ENCODE peak calls at places on chromosomes 1 and 21, in four cellular contexts. One of them, this sample, is unnamed.
A peak's percentile ranks its signal among the peaks of the same experiment; 100 is the strongest.

GRCh38 chr1:183497218-183497617 is 24.9 kb downstream of the SMG7 start:
- DNase-seq in dorsolateral prefrontal cortex: no peak
- DNase-seq in Peyer's patch: no peak
- DNase-seq in mucosa of descending colon: no peak
- DNase-seq in this sample: no peak

GRCh38 chr1:43039228-43040055 is 80.8 kb upstream of the SLC2A1 start:
- DNase-seq in dorsolateral prefrontal cortex: no peak
- DNase-seq in Peyer's patch: no peak
- DNase-seq in mucosa of descending colon: no peak
- DNase-seq in this sample: no peak

GRCh38 chr1:40662864-40663263 is 2.6 kb downstream of the RIMS3 start:
- DNase-seq in dorsolateral prefrontal cortex: no peak
- DNase-seq in Peyer's patch: no peak
- DNase-seq in mucosa of descending colon: no peak
- DNase-seq in this sample: no peak

GRCh38 chr1:82059931-82060330 is 259.2 kb downstream of the ADGRL2 start:
- DNase-seq in dorsolateral prefrontal cortex: no peak
- DNase-seq in Peyer's patch: no peak
- DNase-seq in mucosa of descending colon: no peak
- DNase-seq in this sample: no peak

GRCh38 chr21:45551316-45551715 is 9.1 kb upstream of the SLC19A1 start:
- DNase-seq in dorsolateral prefrontal cortex: no peak
- DNase-seq in Peyer's patch: peak; percentile 57
- DNase-seq in mucosa of descending colon: no peak
- DNase-seq in this sample: peak; percentile 48

GRCh38 chr1:67608661-67609571 is 76.1 kb upstream of the GADD45A start:
- DNase-seq in dorsolateral prefrontal cortex: no peak
- DNase-seq in Peyer's patch: no peak
- DNase-seq in mucosa of descending colon: no peak
- DNase-seq in this sample: no peak

GRCh38 chr1:112304151-112304550 is 91.9 kb upstream of the CTTNBP2NL start:
- DNase-seq in dorsolateral prefrontal cortex: no peak
- DNase-seq in Peyer's patch: no peak
- DNase-seq in mucosa of descending colon: no peak
- DNase-seq in this sample: no peak

GRCh38 chr1:193729429-193729828 is 543.0 kb upstream of the B3GALT2 start:
- DNase-seq in dorsolateral prefrontal cortex: no peak
- DNase-seq in Peyer's patch: no peak
- DNase-seq in mucosa of descending colon: peak; percentile 26
- DNase-seq in this sample: no peak

GRCh38 chr1:242405947-242406346 is 118.5 kb downstream of the PLD5 start:
- DNase-seq in dorsolateral prefrontal cortex: no peak
- DNase-seq in Peyer's patch: no peak
- DNase-seq in mucosa of descending colon: no peak
- DNase-seq in this sample: no peak

GRCh38 chr21:45109831-45110492 is 35.6 kb downstream of the ADARB1 start:
- DNase-seq in dorsolateral prefrontal cortex: peak; percentile 60
- DNase-seq in Peyer's patch: no peak
- DNase-seq in mucosa of descending colon: peak; percentile 41
- DNase-seq in this sample: peak; percentile 92

GRCh38 chr1:214842856-214843255 is 239.7 kb upstream of the KCNK2 start:
- DNase-seq in dorsolateral prefrontal cortex: no peak
- DNase-seq in Peyer's patch: no peak
- DNase-seq in mucosa of descending colon: no peak
- DNase-seq in this sample: no peak

GRCh38 chr1:212651521-212651920 is 43.0 kb downstream of the ATF3 start:
- DNase-seq in dorsolateral prefrontal cortex: no peak
- DNase-seq in Peyer's patch: no peak
- DNase-seq in mucosa of descending colon: no peak
- DNase-seq in this sample: no peak

GRCh38 chr1:234727018-234727757 is 117.2 kb upstream of the IRF2BP2 start:
- DNase-seq in dorsolateral prefrontal cortex: no peak
- DNase-seq in Peyer's patch: no peak
- DNase-seq in mucosa of descending colon: no peak
- DNase-seq in this sample: peak; percentile 71

GRCh38 chr1:118859999-118860398 is 128.1 kb downstream of the TBX15 start:
- DNase-seq in dorsolateral prefrontal cortex: no peak
- DNase-seq in Peyer's patch: no peak
- DNase-seq in mucosa of descending colon: no peak
- DNase-seq in this sample: no peak

GRCh38 chr1:48499211-48499610 is 27.2 kb upstream of the SPATA6 start:
- DNase-seq in dorsolateral prefrontal cortex: no peak
- DNase-seq in Peyer's patch: no peak
- DNase-seq in mucosa of descending colon: no peak
- DNase-seq in this sample: no peak

GRCh38 chr1:90387825-90388224 is 329.3 kb downstream of the BARHL2 start:
- DNase-seq in dorsolateral prefrontal cortex: no peak
- DNase-seq in Peyer's patch: no peak
- DNase-seq in mucosa of descending colon: no peak
- DNase-seq in this sample: no peak

GRCh38 chr1:54342764-54343687 is 63.2 kb downstream of the SSBP3 start:
- DNase-seq in dorsolateral prefrontal cortex: peak; percentile 71
- DNase-seq in Peyer's patch: no peak
- DNase-seq in mucosa of descending colon: no peak
- DNase-seq in this sample: no peak

GRCh38 chr1:157542676-157543075 is 9.6 kb downstream of the FCRL5 start:
- DNase-seq in dorsolateral prefrontal cortex: peak; percentile 23
- DNase-seq in Peyer's patch: no peak
- DNase-seq in mucosa of descending colon: no peak
- DNase-seq in this sample: no peak

GRCh38 chr1:208600456-208600855 is 356.3 kb upstream of the PLXNA2 start:
- DNase-seq in dorsolateral prefrontal cortex: no peak
- DNase-seq in Peyer's patch: no peak
- DNase-seq in mucosa of descending colon: no peak
- DNase-seq in this sample: no peak

GRCh38 chr1:54547601-54548388 is at the start of gene ACOT11:
- DNase-seq in dorsolateral prefrontal cortex: peak; percentile 85
- DNase-seq in Peyer's patch: no peak
- DNase-seq in mucosa of descending colon: peak; percentile 50
- DNase-seq in this sample: no peak

GRCh38 chr1:232147215-232147614 is 482.7 kb downstream of the SIPA1L2 start:
- DNase-seq in dorsolateral prefrontal cortex: no peak
- DNase-seq in Peyer's patch: no peak
- DNase-seq in mucosa of descending colon: no peak
- DNase-seq in this sample: no peak
- TF ChIP-seq CTCF in dorsolateral prefrontal cortex: no peak
- TF ChIP-seq CTCF in Peyer's patch: no peak
- TF ChIP-seq CTCF in mucosa of descending colon: no peak
- TF ChIP-seq CTCF in this sample: no peak

GRCh38 chr21:42127164-42128125 is 56.3 kb downstream of the UMODL1 start:
- DNase-seq in dorsolateral prefrontal cortex: no peak
- DNase-seq in Peyer's patch: no peak
- DNase-seq in mucosa of descending colon: no peak
- DNase-seq in this sample: no peak

GRCh38 chr21:42123509-42123908 is 52.4 kb downstream of the UMODL1 start:
- DNase-seq in dorsolateral prefrontal cortex: no peak
- DNase-seq in Peyer's patch: no peak
- DNase-seq in mucosa of descending colon: no peak
- DNase-seq in this sample: no peak

GRCh38 chr21:42124081-42124480 is 53.0 kb downstream of the UMODL1 start:
- DNase-seq in dorsolateral prefrontal cortex: no peak
- DNase-seq in Peyer's patch: no peak
- DNase-seq in mucosa of descending colon: no peak
- DNase-seq in this sample: no peak

GRCh38 chr21:42124826-42125570 is 53.9 kb downstream of the UMODL1 start:
- DNase-seq in dorsolateral prefrontal cortex: no peak
- DNase-seq in Peyer's patch: no peak
- DNase-seq in mucosa of descending colon: no peak
- DNase-seq in this sample: no peak

GRCh38 chr21:42125571-42126544 is 54.7 kb downstream of the UMODL1 start:
- DNase-seq in dorsolateral prefrontal cortex: no peak
- DNase-seq in Peyer's patch: no peak
- DNase-seq in mucosa of descending colon: no peak
- DNase-seq in this sample: no peak
- TF ChIP-seq CTCF in dorsolateral prefrontal cortex: no peak
- TF ChIP-seq CTCF in Peyer's patch: no peak
- TF ChIP-seq CTCF in mucosa of descending colon: no peak
- TF ChIP-seq CTCF in this sample: no peak

GRCh38 chr1:231326248-231326647 is 11.4 kb downstream of the EXOC8 start:
- DNase-seq in dorsolateral prefrontal cortex: no peak
- DNase-seq in Peyer's patch: no peak
- DNase-seq in mucosa of descending colon: no peak
- DNase-seq in this sample: no peak

GRCh38 chr1:231319080-231319479 is 18.6 kb downstream of the EXOC8 start:
- DNase-seq in dorsolateral prefrontal cortex: no peak
- DNase-seq in Peyer's patch: no peak
- DNase-seq in mucosa of descending colon: no peak
- DNase-seq in this sample: no peak

GRCh38 chr1:231318568-231318967 is 19.1 kb downstream of the EXOC8 start:
- DNase-seq in dorsolateral prefrontal cortex: no peak
- DNase-seq in Peyer's patch: no peak
- DNase-seq in mucosa of descending colon: no peak
- DNase-seq in this sample: no peak

GRCh38 chr1:231324660-231325059 is 13.0 kb downstream of the EXOC8 start:
- DNase-seq in dorsolateral prefrontal cortex: no peak
- DNase-seq in Peyer's patch: no peak
- DNase-seq in mucosa of descending colon: no peak
- DNase-seq in this sample: no peak

GRCh38 chr1:231322880-231323530 is 14.6 kb downstream of the EXOC8 start:
- DNase-seq in dorsolateral prefrontal cortex: no peak
- DNase-seq in Peyer's patch: no peak
- DNase-seq in mucosa of descending colon: no peak
- DNase-seq in this sample: no peak
- TF ChIP-seq CTCF in dorsolateral prefrontal cortex: no peak
- TF ChIP-seq CTCF in Peyer's patch: no peak
- TF ChIP-seq CTCF in mucosa of descending colon: no peak
- TF ChIP-seq CTCF in this sample: no peak

GRCh38 chr1:117600325-117600916 is 5.4 kb upstream of the TENT5C start:
- DNase-seq in dorsolateral prefrontal cortex: no peak
- DNase-seq in Peyer's patch: peak; percentile 5
- DNase-seq in mucosa of descending colon: no peak
- DNase-seq in this sample: no peak
- TF ChIP-seq CTCF in dorsolateral prefrontal cortex: no peak
- TF ChIP-seq CTCF in Peyer's patch: no peak
- TF ChIP-seq CTCF in mucosa of descending colon: no peak
- TF ChIP-seq CTCF in this sample: no peak

GRCh38 chr1:244248426-244248825 is 197.3 kb downstream of the ZBTB18 start:
- DNase-seq in dorsolateral prefrontal cortex: no peak
- DNase-seq in Peyer's patch: no peak
- DNase-seq in mucosa of descending colon: no peak
- DNase-seq in this sample: no peak
- TF ChIP-seq CTCF in dorsolateral prefrontal cortex: no peak
- TF ChIP-seq CTCF in Peyer's patch: no peak
- TF ChIP-seq CTCF in mucosa of descending colon: no peak
- TF ChIP-seq CTCF in this sample: no peak

GRCh38 chr21:42474982-42475381 is 21.0 kb downstream of the RSPH1 start:
- DNase-seq in dorsolateral prefrontal cortex: no peak
- DNase-seq in Peyer's patch: no peak
- DNase-seq in mucosa of descending colon: peak; percentile 11
- DNase-seq in this sample: no peak

GRCh38 chr21:42472521-42472920 is 23.5 kb downstream of the RSPH1 start:
- DNase-seq in dorsolateral prefrontal cortex: no peak
- DNase-seq in Peyer's patch: no peak
- DNase-seq in mucosa of descending colon: peak; percentile 5
- DNase-seq in this sample: no peak

GRCh38 chr21:42475526-42476492 is 20.2 kb downstream of the RSPH1 start:
- DNase-seq in dorsolateral prefrontal cortex: peak; percentile 3
- DNase-seq in Peyer's patch: no peak
- DNase-seq in mucosa of descending colon: peak; percentile 10
- DNase-seq in this sample: no peak

GRCh38 chr21:42473495-42474042 is 22.5 kb downstream of the RSPH1 start:
- DNase-seq in dorsolateral prefrontal cortex: no peak
- DNase-seq in Peyer's patch: no peak
- DNase-seq in mucosa of descending colon: no peak
- DNase-seq in this sample: no peak

GRCh38 chr21:42474043-42474831 is 21.8 kb downstream of the RSPH1 start:
- DNase-seq in dorsolateral prefrontal cortex: peak; percentile 5
- DNase-seq in Peyer's patch: peak; percentile 95
- DNase-seq in mucosa of descending colon: peak; percentile 97
- DNase-seq in this sample: peak; percentile 72
- TF ChIP-seq CTCF in dorsolateral prefrontal cortex: no peak
- TF ChIP-seq CTCF in Peyer's patch: no peak
- TF ChIP-seq CTCF in mucosa of descending colon: no peak
- TF ChIP-seq CTCF in this sample: no peak

GRCh38 chr1:117794073-117794472 is 135.3 kb downstream of the GDAP2 start:
- DNase-seq in dorsolateral prefrontal cortex: no peak
- DNase-seq in Peyer's patch: no peak
- DNase-seq in mucosa of descending colon: no peak
- DNase-seq in this sample: no peak

GRCh38 chr1:117796226-117796625 is 133.2 kb downstream of the GDAP2 start:
- DNase-seq in dorsolateral prefrontal cortex: no peak
- DNase-seq in Peyer's patch: no peak
- DNase-seq in mucosa of descending colon: no peak
- DNase-seq in this sample: no peak

GRCh38 chr1:117793396-117793795 is 136.0 kb downstream of the GDAP2 start:
- DNase-seq in dorsolateral prefrontal cortex: no peak
- DNase-seq in Peyer's patch: no peak
- DNase-seq in mucosa of descending colon: no peak
- DNase-seq in this sample: no peak

GRCh38 chr1:117795792-117796191 is 133.6 kb downstream of the GDAP2 start:
- DNase-seq in dorsolateral prefrontal cortex: no peak
- DNase-seq in Peyer's patch: no peak
- DNase-seq in mucosa of descending colon: no peak
- DNase-seq in this sample: no peak

GRCh38 chr1:117795190-117795589 is 134.2 kb downstream of the GDAP2 start:
- DNase-seq in dorsolateral prefrontal cortex: no peak
- DNase-seq in Peyer's patch: no peak
- DNase-seq in mucosa of descending colon: no peak
- DNase-seq in this sample: no peak
- TF ChIP-seq CTCF in dorsolateral prefrontal cortex: no peak
- TF ChIP-seq CTCF in Peyer's patch: no peak
- TF ChIP-seq CTCF in mucosa of descending colon: no peak
- TF ChIP-seq CTCF in this sample: no peak

DNA sequence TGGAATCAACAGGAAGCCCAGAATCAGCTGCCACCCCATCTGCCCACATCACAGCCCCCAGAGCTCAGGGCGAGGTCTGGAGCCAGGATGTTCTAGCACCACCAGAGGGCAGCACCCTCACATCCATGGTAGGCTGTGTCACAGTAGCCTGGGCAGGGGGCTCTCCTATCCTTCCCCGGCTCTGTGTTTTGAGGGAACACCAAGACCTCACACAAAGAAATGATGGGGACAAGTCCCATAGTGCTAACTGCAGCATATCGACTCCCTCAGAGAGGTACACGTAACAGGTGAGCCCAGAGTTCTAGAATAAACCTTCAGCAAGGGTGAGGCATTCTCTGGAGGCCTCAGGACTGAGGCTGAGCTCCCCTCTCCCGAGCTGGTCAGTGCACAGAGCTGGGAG is 2.3 kb upstream of the KCNC4 start:
- DNase-seq in dorsolateral prefrontal cortex: peak; percentile 69
- DNase-seq in Peyer's patch: peak; percentile 78
- DNase-seq in mucosa of descending colon: peak; percentile 89
- DNase-seq in this sample: peak; percentile 69
- TF ChIP-seq CTCF in dorsolateral prefrontal cortex: peak; percentile 87
- TF ChIP-seq CTCF in Peyer's patch: peak; percentile 87
- TF ChIP-seq CTCF in mucosa of descending colon: peak; percentile 74
- TF ChIP-seq CTCF in this sample: peak; percentile 87

GRCh38 chr1:179175011-179175934 is 54.2 kb downstream of the ABL2 start:
- DNase-seq in dorsolateral prefrontal cortex: peak; percentile 27
- DNase-seq in Peyer's patch: no peak
- DNase-seq in mucosa of descending colon: no peak
- DNase-seq in this sample: no peak
- TF ChIP-seq CTCF in dorsolateral prefrontal cortex: no peak
- TF ChIP-seq CTCF in Peyer's patch: no peak
- TF ChIP-seq CTCF in mucosa of descending colon: no peak
- TF ChIP-seq CTCF in this sample: no peak

This sample was measured in GM12865.